ENCODE peak calls at places on chromosomes 16 and 17, in four cellular contexts. V is psoas muscle, R is MM.1S, L is astrocyte of the cerebellum. N is an unnamed sample.

GRCh38 chr17:77440571-77440981 is 299.8 kb downstream of the SEC14L1 start:
- DNase-seq in V (no peak), R (peak; percentile 68), L (no peak), N (no peak)

GRCh38 chr16:12253731-12254130 is 277.2 kb downstream of the SNX29 start:
- DNase-seq in V (no peak), R (no peak), L (no peak), N (no peak)

GRCh38 chr17:12940699-12941098 is 77.1 kb downstream of the ELAC2 start:
- DNase-seq in V (no peak), R (no peak), L (no peak), N (no peak)

GRCh38 chr16:11257131-11257938 is 1.3 kb upstream of the SOCS1 start:
- DNase-seq in V (peak; percentile 83), R (peak; percentile 68), L (peak; percentile 59), N (peak; percentile 44)

GRCh38 chr17:81909966-81910839 is 996 bp downstream of the PCYT2 start:
- DNase-seq in V (no peak), R (no peak), L (no peak), N (no peak)

GRCh38 chr16:1771864-1772361 is 570 bp upstream of the NME3 start:
- DNase-seq in V (peak; percentile 56), R (no peak), L (no peak), N (no peak)

GRCh38 chr17:9004961-9005285 is 16.4 kb upstream of the NTN1 start:
- DNase-seq in V (no peak), R (no peak), L (no peak), N (no peak)

GRCh38 chr16:15856901-15857778 is at the start of gene MYH11:
- DNase-seq in V (no peak), R (peak; percentile 12), L (no peak), N (no peak)

GRCh38 chr16:181668-182021 is 1.4 kb downstream of the HBQ1 start:
- DNase-seq in V (no peak), R (no peak), L (no peak), N (no peak)

GRCh38 chr17:18246880-18247612 is 11.5 kb downstream of the FLII start:
- DNase-seq in V (peak; percentile 79), R (no peak), L (no peak), N (no peak)

GRCh38 chr17:50206604-50207293 is 5.3 kb upstream of the COL1A1 start:
- DNase-seq in V (no peak), R (no peak), L (no peak), N (no peak)

GRCh38 chr17:20066253-20066652 is 57.1 kb downstream of the SPECC1 start:
- DNase-seq in V (peak; percentile 76), R (no peak), L (peak; percentile 90), N (peak; percentile 55)

GRCh38 chr16:49811630-49812334 is 44.1 kb downstream of the ZNF423 start:
- DNase-seq in V (peak; percentile 88), R (no peak), L (no peak), N (no peak)

GRCh38 chr17:58365980-58366595 is 14.1 kb upstream of the SUPT4H1 start:
- DNase-seq in V (no peak), R (peak; percentile 31), L (no peak), N (no peak)

GRCh38 chr17:55435408-55435807 is 13.8 kb upstream of the MMD start:
- DNase-seq in V (no peak), R (no peak), L (no peak), N (no peak)

GRCh38 chr17:4433515-4434031 is at the start of gene SPNS3:
- DNase-seq in V (no peak), R (peak; percentile 7), L (no peak), N (no peak)

GRCh38 chr16:11198817-11199216 is 57.2 kb downstream of the SOCS1 start:
- DNase-seq in V (no peak), R (no peak), L (no peak), N (no peak)

GRCh38 chr17:4987767-4988083 is 250 bp upstream of the CAMTA2 start:
- DNase-seq in V (no peak), R (no peak), L (no peak), N (no peak)

GRCh38 chr16:87431926-87432325 is 39.8 kb downstream of the MAP1LC3B start:
- DNase-seq in V (no peak), R (no peak), L (peak; percentile 60), N (peak; percentile 38)

GRCh38 chr16:81263470-81264200 is 25.1 kb downstream of the BCO1 start:
- DNase-seq in V (no peak), R (no peak), L (no peak), N (no peak)

GRCh38 chr16:73713817-73714495 is 582.7 kb upstream of the PSMD7 start:
- DNase-seq in V (no peak), R (no peak), L (no peak), N (no peak)

GRCh38 chr17:234163-235047 is 53.0 kb upstream of the DOC2B start:
- DNase-seq in V (peak; percentile 45), R (no peak), L (no peak), N (no peak)

GRCh38 chr17:231191-231965 is 49.9 kb upstream of the DOC2B start:
- DNase-seq in V (peak; percentile 26), R (no peak), L (no peak), N (no peak)

GRCh38 chr17:235831-236640 is 54.6 kb upstream of the DOC2B start:
- DNase-seq in V (peak; percentile 25), R (no peak), L (no peak), N (no peak)

GRCh38 chr17:231966-232807 is 50.7 kb upstream of the DOC2B start:
- DNase-seq in V (peak; percentile 42), R (no peak), L (no peak), N (no peak)

DNA sequence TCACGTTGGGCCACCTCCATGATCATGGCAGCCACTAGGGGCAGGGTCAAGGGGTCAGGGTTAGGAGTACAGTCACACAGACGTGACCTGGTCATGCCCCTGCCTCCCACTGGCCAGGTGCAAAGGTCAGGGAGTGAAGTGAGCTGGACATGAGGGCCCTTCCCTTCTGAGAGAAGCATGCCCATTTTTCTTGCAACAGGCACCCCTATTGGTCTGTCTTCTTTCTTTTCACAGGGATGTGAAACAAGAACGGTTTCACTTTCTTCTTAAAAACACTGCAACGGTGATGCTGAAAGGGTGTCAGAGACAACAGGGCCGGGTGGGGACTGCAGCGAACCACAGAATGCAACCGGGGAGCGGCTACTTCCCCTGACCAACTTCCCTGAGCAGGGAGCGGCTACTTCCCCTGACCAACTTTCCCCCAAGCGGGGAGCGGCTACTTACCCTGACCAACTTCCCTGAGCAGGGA is 52.1 kb upstream of the DOC2B start:
- DNase-seq in V (peak; percentile 48), R (peak; percentile 19), L (no peak), N (no peak)
- TF ChIP-seq CTCF in V (no peak), R (no peak), L (no peak), N (no peak)

DNA sequence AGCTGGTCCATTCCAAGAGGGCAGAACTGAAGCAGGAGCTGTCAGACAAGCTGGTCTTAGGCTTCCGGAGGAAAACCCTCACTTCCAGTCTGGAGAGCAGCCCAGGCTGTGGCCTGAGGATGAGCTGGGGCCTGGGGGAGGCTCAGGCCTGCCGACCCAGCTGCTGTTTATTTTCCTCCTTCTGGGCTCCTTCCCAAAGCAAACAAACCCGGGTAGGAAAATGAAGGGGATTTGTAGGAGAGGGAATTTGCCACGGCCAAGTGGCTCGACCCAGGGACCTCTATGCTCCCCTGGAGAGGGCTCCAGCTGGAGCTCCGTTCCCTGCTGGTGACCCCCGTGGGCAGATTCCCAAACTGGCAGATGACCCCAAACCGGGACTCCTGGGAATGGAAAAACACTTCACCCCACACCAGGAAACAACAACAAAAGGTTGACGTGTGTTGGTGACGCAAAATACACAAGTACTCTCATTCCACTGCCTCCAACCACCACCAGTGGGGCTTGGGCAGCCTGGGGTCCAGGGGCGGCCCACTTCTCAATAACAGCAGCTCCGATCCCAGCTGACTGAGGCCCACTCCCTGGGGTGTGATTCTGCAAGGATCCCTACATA is 8.8 kb downstream of the JUP start:
- DNase-seq in V (peak; percentile 88), R (no peak), L (peak; percentile 94), N (peak; percentile 69)
- TF ChIP-seq CTCF in V (no peak), R (no peak), L (peak; percentile 5), N (no peak)

DNA sequence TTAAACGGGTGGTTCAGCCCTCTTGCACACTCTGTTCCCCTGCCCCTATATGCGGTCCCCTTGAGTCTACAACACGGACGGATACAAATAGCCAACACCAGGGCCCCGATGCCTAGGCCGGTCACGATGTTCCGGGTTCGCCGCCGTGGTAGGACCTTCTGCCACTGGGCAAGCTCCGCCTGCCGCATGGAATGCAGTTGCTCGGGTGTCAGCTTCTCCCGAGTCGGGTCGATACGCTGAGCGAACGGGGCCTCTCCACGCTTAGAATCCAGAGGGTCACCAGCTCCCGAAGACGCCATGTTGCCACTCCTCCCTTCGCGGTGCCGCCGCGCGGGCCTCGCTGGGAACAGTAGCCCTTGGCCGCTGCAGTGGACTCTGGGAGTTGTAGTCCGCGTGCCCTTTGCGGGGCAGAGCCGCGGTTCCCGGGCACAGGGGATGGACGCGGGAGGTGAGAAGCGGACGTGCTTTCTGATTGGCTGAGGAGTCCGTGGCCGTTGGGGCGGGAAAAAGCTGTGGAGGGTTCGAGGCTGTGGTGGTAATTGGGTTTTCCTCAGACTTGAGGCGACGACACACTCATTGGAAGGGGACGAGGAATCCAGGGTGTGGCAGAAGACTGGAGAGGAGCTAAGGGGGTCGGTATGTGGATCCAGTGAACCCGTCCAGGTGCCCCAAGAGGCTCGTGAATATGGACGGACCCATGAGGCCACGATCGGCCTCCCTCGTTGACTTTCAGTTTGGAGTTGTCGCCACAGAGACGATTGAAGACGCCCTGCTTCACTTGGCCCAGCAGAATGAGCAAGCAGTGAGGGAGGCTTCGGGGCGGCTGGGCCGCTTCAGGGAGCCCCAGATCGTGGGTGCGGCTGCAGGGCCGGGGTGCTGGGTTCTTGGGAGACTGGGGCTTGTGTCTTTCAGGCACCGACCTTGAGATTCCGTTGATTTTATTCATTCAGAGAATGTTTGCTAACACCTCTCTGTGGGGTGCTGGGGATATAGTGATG is at the start of the genes CNTD1 and COA3:
- DNase-seq in V (peak; percentile 94), R (peak; percentile 85), L (peak; percentile 51), N (peak; percentile 49)
- TF ChIP-seq CTCF in V (no peak), R (no peak), L (no peak), N (no peak)

GRCh38 chr16:56349711-56350161 is 75.6 kb downstream of the AMFR start:
- DNase-seq in V (peak; percentile 41), R (no peak), L (no peak), N (no peak)

GRCh38 chr16:56347670-56348069 is 77.7 kb downstream of the AMFR start:
- DNase-seq in V (peak; percentile 31), R (no peak), L (no peak), N (no peak)

GRCh38 chr16:56349086-56349415 is 76.3 kb downstream of the AMFR start:
- DNase-seq in V (peak; percentile 24), R (no peak), L (no peak), N (no peak)

GRCh38 chr16:56347166-56347565 is 78.2 kb downstream of the AMFR start:
- DNase-seq in V (peak; percentile 39), R (no peak), L (no peak), N (no peak)

DNA sequence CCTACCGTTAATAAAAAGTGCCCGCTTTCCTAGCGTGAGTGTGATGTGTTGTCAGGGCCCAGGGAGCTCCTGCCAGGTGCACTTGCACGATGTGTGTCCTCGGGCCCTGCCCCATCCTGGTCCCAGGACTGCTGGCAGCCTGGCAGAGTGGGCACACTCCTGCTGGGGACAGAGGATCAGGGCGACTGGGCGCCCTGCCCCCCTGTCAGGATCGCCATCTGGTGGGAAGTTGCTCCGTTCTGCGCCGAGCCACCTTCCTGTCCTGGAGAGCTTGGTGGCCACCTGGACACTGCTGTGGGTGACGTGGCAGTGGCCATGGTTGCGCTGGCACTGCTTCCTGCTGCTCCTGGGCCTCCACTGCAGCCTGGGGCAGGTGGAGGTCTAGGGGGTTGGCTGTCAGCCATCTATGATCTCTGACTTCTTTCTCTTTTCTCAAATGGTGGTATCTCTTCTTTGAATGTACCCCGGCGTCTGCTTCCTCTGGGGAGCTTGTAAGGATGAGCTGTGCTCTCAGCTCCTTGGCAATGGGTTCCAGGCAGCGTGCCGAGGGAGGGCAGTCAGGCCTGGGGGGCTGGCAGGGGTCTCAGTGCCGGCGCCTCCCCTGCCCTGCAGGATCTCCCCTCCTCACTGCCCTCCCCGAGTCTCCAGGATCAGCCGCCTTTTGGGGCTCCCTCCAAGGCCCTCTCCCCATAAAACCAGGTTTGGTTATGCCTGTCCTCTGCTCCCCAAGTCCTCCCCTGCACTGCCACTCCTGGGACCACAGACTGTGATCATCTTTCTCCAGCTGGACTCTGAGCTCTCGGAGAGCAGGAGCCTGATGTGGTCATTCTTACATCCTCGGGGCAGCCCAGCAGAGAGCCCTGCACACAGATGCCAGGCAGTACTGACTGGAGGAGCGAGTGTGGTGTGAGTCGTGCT is 76.9 kb downstream of the AMFR start:
- DNase-seq in V (peak; percentile 39), R (no peak), L (no peak), N (no peak)
- TF ChIP-seq CTCF in V (no peak), R (no peak), L (no peak), N (no peak)